ENCODE peak calls at places on chromosomes 3 and 15, in eight cellular contexts. G, F, J, N, W, B, U and Z are unnamed samples.

GRCh38 chr3:50486219-50486888 is 17.1 kb downstream of the CACNA2D2 start:
- DNase-seq in U (no peak), W (no peak), F (no peak), G (no peak), N (no peak), J (peak; percentile 47), B (no peak), Z (no peak)

GRCh38 chr3:170753421-170754344 is 116.3 kb downstream of the RPL22L1 start:
- DNase-seq in U (no peak), W (no peak), N (no peak), F (no peak), J (no peak), G (no peak), B (no peak), Z (no peak)

GRCh38 chr3:13301295-13301987 is 118.7 kb downstream of the NUP210 start:
- DNase-seq in G (no peak), N (no peak), B (peak; percentile 41), W (no peak), J (peak; percentile 50), U (peak; percentile 63), F (no peak), Z (no peak)

GRCh38 chr3:4953119-4953518 is 26.1 kb upstream of the BHLHE40 start:
- DNase-seq in B (no peak), U (no peak), N (no peak), J (no peak), W (no peak), G (no peak), F (no peak), Z (no peak)

GRCh38 chr15:72184165-72184811 is 13.3 kb downstream of the GRAMD2A start:
- DNase-seq in G (no peak), B (no peak), U (no peak), W (no peak), N (no peak), F (no peak), J (peak; percentile 74), Z (no peak)

GRCh38 chr3:71130516-71131384 is 452.8 kb downstream of the FOXP1 start:
- DNase-seq in G (no peak), W (peak; percentile 13), B (peak; percentile 51), U (peak; percentile 59), F (peak; percentile 69), J (peak; percentile 86), N (peak; percentile 53), Z (peak; percentile 66)

GRCh38 chr3:132804498-132804897 is 82.3 kb upstream of the NPHP3 start:
- DNase-seq in G (no peak), U (no peak), W (no peak), J (peak; percentile 53), B (no peak), N (no peak), F (no peak), Z (no peak)

GRCh38 chr15:28881170-28881569 is 4.6 kb upstream of the APBA2 start:
- DNase-seq in G (no peak), U (no peak), W (no peak), B (no peak), N (no peak), F (no peak), J (no peak), Z (no peak)

GRCh38 chr15:70008697-70009285 is 88.9 kb downstream of the TLE3 start:
- DNase-seq in W (no peak), J (no peak), G (no peak), F (no peak), U (no peak), B (no peak), N (no peak), Z (no peak)

GRCh38 chr3:104629038-104629437 is 737.7 kb upstream of the ALCAM start:
- DNase-seq in J (peak; percentile 75), B (no peak), F (no peak), W (no peak), G (no peak), N (no peak), U (peak; percentile 16), Z (no peak)

GRCh38 chr3:10442151-10442795 is 63.1 kb downstream of the ATP2B2 start:
- DNase-seq in U (no peak), J (no peak), B (no peak), G (no peak), N (no peak), W (no peak), F (no peak), Z (no peak)

GRCh38 chr3:11636372-11636760 is 7.3 kb downstream of the VGLL4 start:
- DNase-seq in U (no peak), W (no peak), G (no peak), N (no peak), F (no peak), B (no peak), J (no peak), Z (no peak)

GRCh38 chr3:32406481-32407408 is 15.1 kb downstream of the CMTM7 start:
- DNase-seq in B (no peak), J (no peak), F (no peak), W (no peak), G (no peak), U (no peak), N (no peak), Z (no peak)

GRCh38 chr3:133941390-133941789 is 45.7 kb upstream of the RAB6B start:
- DNase-seq in N (no peak), G (no peak), U (no peak), W (no peak), B (no peak), J (no peak), F (no peak), Z (no peak)

GRCh38 chr15:34793901-34794300 is 1.4 kb downstream of the ACTC1 start:
- DNase-seq in F (no peak), G (no peak), N (no peak), U (no peak), J (peak; percentile 13), W (no peak), B (no peak), Z (no peak)

GRCh38 chr3:81419196-81419595 is 342.2 kb downstream of the GBE1 start:
- DNase-seq in F (no peak), W (peak; percentile 11), J (peak; percentile 21), N (no peak), G (no peak), B (no peak), U (no peak), Z (no peak)

GRCh38 chr15:34470892-34471291 is 33.3 kb upstream of the GOLGA8A start:
- DNase-seq in N (no peak), J (no peak), U (no peak), G (no peak), B (no peak), F (no peak), W (no peak), Z (no peak)

GRCh38 chr15:26394801-26395200 is 378.1 kb downstream of the GABRB3 start:
- DNase-seq in U (no peak), G (no peak), B (no peak), W (no peak), F (no peak), J (no peak), N (no peak), Z (no peak)

GRCh38 chr3:82294609-82295008 is 533.2 kb upstream of the GBE1 start:
- DNase-seq in W (no peak), B (peak; percentile 60), U (no peak), J (no peak), G (no peak), F (no peak), N (no peak), Z (no peak)

GRCh38 chr15:81000144-81000625 is 538 bp upstream of the TLNRD1 start:
- DNase-seq in G (no peak), F (no peak), U (no peak), J (peak; percentile 23), W (no peak), N (no peak), B (peak; percentile 22), Z (no peak)